ENCODE peak calls at places on chromosomes 3 and 15, in nine cellular contexts. Q is upper lobe of right lung, B is psoas muscle, Y is cardiac muscle cell, K is adrenal gland, C is ovary, T is iPS DF 6.9, J is Panc1, P is astrocyte. V is an unnamed sample.
A peak's percentile ranks its signal among the peaks of the same experiment; 100 is the strongest.

GRCh38 chr3:188294823-188295487 is 141.0 kb downstream of the LPP start:
- DNase-seq in Q (no peak), B (no peak), Y (no peak), K (peak; percentile 75), C (peak; percentile 52), T (no peak), J (peak; percentile 93), P (peak; percentile 100), V (no peak)

GRCh38 chr3:58047806-58048205 is 39.6 kb downstream of the FLNB start:
- DNase-seq in Q (no peak), B (no peak), Y (no peak), K (no peak), C (no peak), T (no peak), J (no peak), P (peak; percentile 98), V (no peak)

GRCh38 chr3:129555616-129556357 is 12.8 kb downstream of the H1-8 start:
- DNase-seq in Q (no peak), B (peak; percentile 19), Y (no peak), K (no peak), C (no peak), T (no peak), J (no peak), P (no peak), V (no peak)

GRCh38 chr15:41022487-41023090 is 69.3 kb downstream of the CHAC1 start:
- DNase-seq in Q (no peak), B (no peak), Y (peak; percentile 56), K (peak; percentile 61), C (peak; percentile 36), T (no peak), J (peak; percentile 56), P (peak; percentile 23), V (no peak)

GRCh38 chr3:72178463-72179106 is 393.6 kb upstream of the PROK2 start:
- DNase-seq in Q (no peak), B (no peak), Y (no peak), K (no peak), C (no peak), T (no peak), J (no peak), P (no peak), V (no peak)

GRCh38 chr3:28039829-28040228 is 201.6 kb upstream of the CMC1 start:
- DNase-seq in Q (no peak), B (no peak), Y (no peak), K (no peak), C (no peak), T (no peak), J (no peak), P (no peak), V (no peak)

GRCh38 chr3:66722675-66723074 is 221.9 kb upstream of the LRIG1 start:
- DNase-seq in Q (no peak), B (no peak), Y (no peak), K (peak; percentile 44), C (peak; percentile 86), T (no peak), J (no peak), P (peak; percentile 62), V (no peak)

GRCh38 chr3:143266512-143266911 is 146.9 kb downstream of the CHST2 start:
- DNase-seq in Q (no peak), B (no peak), Y (no peak), K (no peak), C (no peak), T (no peak), J (no peak), P (no peak), V (no peak)

GRCh38 chr3:158912621-158913020 is 110.8 kb downstream of the MFSD1 start:
- DNase-seq in Q (no peak), B (no peak), Y (no peak), K (no peak), C (no peak), T (no peak), J (no peak), P (no peak), V (no peak)

DNA sequence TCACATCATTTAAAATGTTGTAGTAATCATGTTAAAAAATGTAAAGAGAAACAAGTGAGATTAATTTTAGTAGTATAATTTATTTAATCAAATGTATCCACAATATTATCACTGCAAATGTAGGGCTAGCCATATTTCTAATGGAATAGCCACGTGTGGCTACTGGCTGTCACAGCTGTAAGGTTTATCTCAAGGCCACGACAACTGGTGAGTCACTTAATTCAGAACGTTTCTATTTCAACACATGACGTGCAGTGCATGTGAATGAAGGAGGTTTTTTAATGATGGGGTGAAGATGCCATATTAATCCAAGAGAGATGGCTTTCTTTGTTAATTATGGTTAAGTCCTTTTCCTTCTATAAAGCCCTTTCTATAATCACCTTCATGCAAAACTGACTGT is 212.0 kb downstream of the FEZF2 start:
- DNase-seq in Q (no peak), B (no peak), Y (no peak), K (peak; percentile 83), C (peak; percentile 50), T (no peak), J (no peak), P (peak; percentile 59), V (no peak)
- H3K36me3 ChIP-seq in Q (no peaks in the 10 kb centered on the region), B (no peaks in the 10 kb centered on the region), Y (no peaks in the 10 kb centered on the region), K (no peaks in the 10 kb centered on the region), C (no peaks in the 10 kb centered on the region), T (no peaks in the 10 kb centered on the region), J (no peaks in the 10 kb centered on the region), P (no peaks in the 10 kb centered on the region), V (no peaks in the 10 kb centered on the region)

GRCh38 chr3:94349310-94349848 is 286.5 kb downstream of the NSUN3 start:
- DNase-seq in Q (no peak), B (no peak), Y (no peak), K (no peak), C (no peak), T (no peak), J (no peak), P (no peak), V (no peak)
- H3K36me3 ChIP-seq in Q (no peaks in the 10 kb centered on the region), B (no peaks in the 10 kb centered on the region), Y (no peaks in the 10 kb centered on the region), K (no peaks in the 10 kb centered on the region), C (no peaks in the 10 kb centered on the region), T (no peaks in the 10 kb centered on the region), J (no peaks in the 10 kb centered on the region), P (no peaks in the 10 kb centered on the region), V (no peaks in the 10 kb centered on the region)

GRCh38 chr15:101233651-101234281 is 18.1 kb downstream of the CHSY1 start:
- DNase-seq in Q (no peak), B (no peak), Y (no peak), K (no peak), C (no peak), T (no peak), J (no peak), P (no peak), V (no peak)
- H3K36me3 ChIP-seq in Q (peaks cover 19% of the 10 kb centered on the region), B (no peaks in the 10 kb centered on the region), Y (peaks cover 8% of the 10 kb centered on the region), K (peaks cover 20% of the 10 kb centered on the region), C (no peaks in the 10 kb centered on the region), T (peaks cover 8% of the 10 kb centered on the region), J (peaks cover 6% of the 10 kb centered on the region), P (peaks cover 18% of the 10 kb centered on the region), V (peaks cover 34% of the 10 kb centered on the region)

DNA sequence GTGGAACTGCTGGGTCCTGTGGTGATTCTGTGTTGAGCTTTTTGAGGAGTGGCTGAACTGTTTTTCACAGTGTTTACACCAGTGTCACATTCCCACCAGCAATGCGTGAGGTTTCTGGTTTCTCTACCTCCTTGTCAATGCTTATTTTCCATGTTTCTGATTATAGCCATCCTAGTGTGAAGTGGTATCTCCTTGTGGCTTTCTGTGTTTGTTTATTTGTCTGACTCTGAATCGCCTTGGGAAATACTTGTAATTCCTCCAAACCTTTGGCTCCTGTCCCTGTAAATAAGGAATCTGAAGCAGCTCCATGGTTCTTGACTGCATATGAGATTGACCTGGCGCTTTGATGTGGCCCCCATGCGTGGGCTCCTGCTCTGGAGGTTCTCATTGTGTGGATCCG is 20.6 kb downstream of the FAN1 start:
- DNase-seq in Q (no peak), B (no peak), Y (no peak), K (no peak), C (no peak), T (no peak), J (no peak), P (peak; percentile 89), V (no peak)
- H3K36me3 ChIP-seq in Q (peaks cover 92% of the 10 kb centered on the region), B (peaks cover 5% of the 10 kb centered on the region), Y (peaks cover 73% of the 10 kb centered on the region), K (peaks cover 93% of the 10 kb centered on the region), C (no peaks in the 10 kb centered on the region), T (peaks cover 21% of the 10 kb centered on the region), J (no peaks in the 10 kb centered on the region), P (peaks cover 23% of the 10 kb centered on the region), V (peaks cover 81% of the 10 kb centered on the region)

DNA sequence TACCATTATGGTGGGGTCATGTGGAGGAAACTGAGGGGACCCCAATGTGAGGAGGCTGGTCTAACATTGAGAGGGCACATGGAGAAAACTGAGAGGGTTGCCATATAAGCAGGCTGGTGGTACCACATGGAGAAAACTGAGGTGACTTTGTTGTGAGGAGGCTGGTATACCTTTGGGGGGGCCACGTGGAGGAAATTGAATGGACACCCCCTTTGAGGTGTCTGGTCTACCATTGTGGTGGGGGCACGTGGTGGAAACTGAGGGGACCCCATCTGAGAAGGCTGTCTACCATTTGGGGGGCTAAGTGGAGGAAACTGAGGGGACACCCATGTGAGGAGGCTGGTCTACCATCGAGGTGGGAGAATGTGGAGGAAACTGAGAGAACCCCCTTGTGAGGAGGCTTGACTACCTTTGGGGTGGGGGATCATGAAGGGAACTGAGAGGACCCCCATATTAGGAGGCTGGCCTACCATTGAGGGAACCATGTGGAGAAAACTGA is 163.8 kb downstream of the FBLN2 start:
- DNase-seq in Q (peak; percentile 17), B (no peak), Y (no peak), K (no peak), C (peak; percentile 2), T (no peak), J (no peak), P (no peak), V (no peak)
- H3K36me3 ChIP-seq in Q (no peaks in the 10 kb centered on the region), B (no peaks in the 10 kb centered on the region), Y (no peaks in the 10 kb centered on the region), K (no peaks in the 10 kb centered on the region), C (no peaks in the 10 kb centered on the region), T (no peaks in the 10 kb centered on the region), J (no peaks in the 10 kb centered on the region), P (no peaks in the 10 kb centered on the region), V (no peaks in the 10 kb centered on the region)